ENCODE peak calls at places on chromosome 17, in five cellular contexts. J is left ventricle myocardium inferior, R is mucosa of descending colon, L is body of pancreas, X is GM23248. Z is an unnamed sample. For H3K4me1 and H3K9me3, the result is how much of the 10 kb centered on the place peaks cover.

GRCh38 chr17:79104898-79105600 is 30.4 kb downstream of the ENGASE start:
- DNase-seq in J (no peak), R (no peak), L (no peak), X (no peak), Z (no peak)

GRCh38 chr17:57365420-57365819 is 109.1 kb downstream of the MSI2 start:
- DNase-seq in J (no peak), R (no peak), L (no peak), X (peak), Z (no peak)

GRCh38 chr17:31099051-31099450 is 4.3 kb downstream of the NF1 start:
- DNase-seq in J (no peak), R (no peak), L (no peak), X (no peak), Z (no peak)

GRCh38 chr17:38798614-38799500 is 499 bp downstream of the PIP4K2B start:
- DNase-seq in J (peak), R (peak), L (peak), X (peak), Z (no peak)

GRCh38 chr17:77854759-77855745 is 103.5 kb upstream of the TNRC6C start:
- DNase-seq in J (no peak), R (no peak), L (no peak), X (no peak), Z (no peak)

GRCh38 chr17:80100035-80100323 is 1.4 kb upstream of the GAA start:
- DNase-seq in J (no peak), R (no peak), L (no peak), X (no peak), Z (no peak)

GRCh38 chr17:31907342-31907975 is 6.0 kb upstream of the UTP6 start:
- DNase-seq in J (no peak), R (no peak), L (peak), X (peak), Z (peak)

GRCh38 chr17:46039592-46040186 is 40.6 kb downstream of the STH start:
- DNase-seq in J (peak), R (no peak), L (peak), X (no peak), Z (peak)

DNA sequence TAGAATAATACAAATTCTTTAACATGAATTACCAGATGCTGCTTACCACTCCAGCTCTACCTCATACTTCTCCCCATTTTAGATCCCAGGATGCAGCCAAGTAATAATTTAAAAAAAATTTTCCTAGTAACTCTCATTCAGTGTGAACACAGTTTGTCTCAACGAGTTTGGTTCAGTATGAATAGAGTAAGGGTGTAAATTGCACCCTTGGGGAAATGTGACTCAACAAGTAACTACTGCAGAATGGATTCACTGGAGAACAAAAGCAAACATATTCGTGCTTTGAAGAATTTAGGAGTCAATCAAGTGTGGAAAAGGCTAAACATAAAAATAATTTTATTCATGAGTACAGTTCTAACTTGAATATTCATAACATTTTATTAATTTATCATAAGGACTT is 23.0 kb downstream of the KCNJ16 start:
- DNase-seq in J (no peak), R (no peak), L (no peak), X (no peak), Z (no peak)
- H3K4me1 ChIP-seq in J (under half), R (under half), L (under half), X (under half), Z (under half)

DNA sequence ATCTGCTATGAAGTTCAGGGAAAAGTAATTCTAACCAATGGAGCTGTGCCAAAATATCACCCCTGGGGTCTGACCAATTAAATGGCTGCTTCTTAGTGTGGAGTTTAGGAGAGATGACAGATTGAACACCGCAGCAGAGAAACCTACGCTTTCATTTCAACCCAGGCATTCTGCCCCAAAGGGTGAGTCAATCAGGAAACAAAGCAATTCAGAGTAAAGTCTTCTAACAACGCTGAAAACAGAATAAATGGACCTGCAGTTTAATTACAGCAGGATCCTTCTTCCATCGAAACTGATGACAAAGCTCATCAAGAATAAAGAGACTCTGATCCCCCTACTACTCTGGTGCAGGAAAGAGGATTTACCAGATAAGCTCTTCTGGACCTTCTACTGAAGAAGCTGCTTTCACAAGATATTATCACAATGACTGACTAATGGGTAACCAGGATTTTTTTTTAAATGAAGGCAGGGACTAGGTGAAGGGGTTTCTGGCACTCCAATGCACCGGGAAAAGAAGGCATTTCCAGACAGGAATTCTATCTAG is 16.7 kb downstream of the RFFL start:
- DNase-seq in J (no peak), R (no peak), L (no peak), X (peak), Z (no peak)
- H3K4me3 ChIP-seq in J (no peak), R (no peak), L (no peak), X (no peak), Z (no peak)

GRCh38 chr17:83192161-83192788 is 112.9 kb downstream of the METRNL start:
- DNase-seq in J (peak), R (no peak), L (peak), X (peak), Z (peak)
- H3K9me3 ChIP-seq in J (under half), R (under half), L (under half), X (under half), Z (under half)

DNA sequence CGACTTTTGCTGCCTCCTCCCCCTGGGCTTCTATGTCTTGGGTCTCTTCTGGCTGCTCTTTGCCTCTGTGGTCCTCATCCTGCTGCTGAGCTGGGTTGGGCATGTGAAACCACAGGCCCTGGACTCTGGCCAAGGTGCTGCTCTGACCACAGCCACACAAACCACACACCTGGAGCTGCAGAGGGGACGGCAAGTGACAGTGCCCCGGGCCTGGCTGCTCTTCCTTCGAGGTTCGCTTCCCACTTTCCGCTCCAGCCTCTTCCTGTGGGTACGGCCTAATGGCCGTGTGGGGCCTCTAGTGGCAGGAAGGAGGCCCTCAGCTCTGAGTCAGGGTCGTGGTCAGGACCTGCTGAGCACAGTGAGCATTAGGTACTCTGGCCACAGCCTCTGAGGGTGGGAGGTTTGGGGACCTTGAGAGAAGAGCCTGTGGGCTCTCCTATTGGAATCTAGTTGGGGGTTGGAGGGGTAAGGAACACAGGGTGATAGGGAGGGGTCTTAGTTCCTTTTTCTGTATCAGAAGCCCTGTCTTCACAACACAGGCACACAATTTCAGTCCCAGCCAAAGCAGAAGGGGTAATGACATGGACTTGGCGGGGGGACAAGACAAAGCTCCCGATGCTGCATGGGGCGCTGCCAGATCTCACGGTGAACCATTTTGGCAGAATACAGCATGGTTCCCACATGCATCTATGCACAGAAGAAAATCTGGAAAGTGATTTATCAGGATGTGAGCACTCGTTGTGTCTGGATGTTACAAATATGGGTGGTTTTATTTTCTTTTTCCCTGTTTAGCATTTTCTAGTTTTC is 2.3 kb downstream of the GP1BA start:
- DNase-seq in J (no peak), R (peak), L (peak), X (peak), Z (no peak)
- H3K4me1 ChIP-seq in J (under half), R (under half), L (under half), X (under half), Z (under half)

GRCh38 chr17:1111599-1112443 is 68.0 kb downstream of the ABR start:
- DNase-seq in J (peak), R (peak), L (no peak), X (no peak), Z (peak)
- H3K4me3 ChIP-seq in J (no peak), R (no peak), L (no peak), X (no peak), Z (no peak)

GRCh38 chr17:5099271-5099670 is 12.4 kb downstream of the ZNF232 start:
- DNase-seq in J (no peak), R (no peak), L (no peak), X (no peak), Z (no peak)
- H3K9me3 ChIP-seq in J (under half), R (under half), L (under half), X (under half), Z (under half)